ENCODE peak calls at places on chromosomes 1 and 21, in six cellular contexts. U is CD8-positive, alpha-beta memory T cell; K is CD8-positive, alpha-beta T cell; P is psoas muscle; O is left ventricle myocardium inferior; J is right cardiac atrium. B is an unnamed sample.

GRCh38 chr1:11720033-11720376 is 15.9 kb upstream of the AGTRAP start:
- DNase-seq in O (no peak), U (no peak), J (no peak), P (no peak), K (no peak), B (no peak)

GRCh38 chr1:177737456-177737855 is 232.4 kb downstream of the SEC16B start:
- DNase-seq in O (no peak), U (no peak), K (no peak), P (no peak), J (no peak), B (no peak)

GRCh38 chr1:202888204-202888506 is 794 bp downstream of the RABIF start:
- DNase-seq in J (no peak), P (no peak), K (no peak), O (no peak), U (no peak), B (no peak)

GRCh38 chr1:21625390-21626190 is 43.6 kb downstream of the RAP1GAP start:
- DNase-seq in J (no peak), O (no peak), K (no peak), U (no peak), P (no peak), B (no peak)

GRCh38 chr21:45549670-45550463 is 7.6 kb upstream of the SLC19A1 start:
- DNase-seq in K (no peak), J (no peak), P (no peak), U (no peak), O (peak; percentile 17), B (no peak)

GRCh38 chr21:36113647-36114428 is 21.0 kb upstream of the CBR3 start:
- DNase-seq in J (no peak), P (no peak), O (no peak), K (peak; percentile 26), U (peak; percentile 85), B (no peak)

GRCh38 chr21:38938343-38938742 is 132.6 kb downstream of the ETS2 start:
- DNase-seq in O (no peak), J (no peak), K (no peak), U (peak; percentile 18), P (no peak), B (peak; percentile 55)

GRCh38 chr1:9150582-9151290 is 21.8 kb upstream of the GPR157 start:
- DNase-seq in U (no peak), J (peak; percentile 77), O (peak; percentile 61), P (peak; percentile 51), K (no peak), B (no peak)

GRCh38 chr21:34693192-34693810 is 24.5 kb downstream of the CLIC6 start:
- DNase-seq in K (peak; percentile 23), U (peak; percentile 52), P (no peak), O (no peak), J (no peak), B (no peak)

GRCh38 chr1:166902279-166902678 is 26.2 kb upstream of the TADA1 start:
- DNase-seq in U (no peak), K (no peak), P (no peak), O (no peak), J (no peak), B (no peak)

GRCh38 chr1:114510235-114511047 is 562 bp downstream of the TRIM33 start:
- DNase-seq in J (peak; percentile 49), K (peak; percentile 12), U (peak; percentile 39), O (peak; percentile 37), P (peak; percentile 34), B (peak; percentile 52)

GRCh38 chr1:151612506-151613274 is 840 bp downstream of the SNX27 start:
- DNase-seq in U (peak; percentile 34), O (peak; percentile 22), K (peak; percentile 2), J (peak; percentile 41), P (peak; percentile 41), B (peak; percentile 49)
- H3K4me3 ChIP-seq in U (peak overlapping the region; percentile 76), O (peak overlapping the region; percentile 99), K (peak overlapping the region; percentile 93), J (peak overlapping the region; percentile 91), P (peak overlapping the region; percentile 98), B (peak overlapping the region; percentile 76)

GRCh38 chr1:116989851-116990250 is 11.7 kb upstream of the CD101 start:
- DNase-seq in U (no peak), P (no peak), K (no peak), O (no peak), J (no peak), B (no peak)
- H3K27ac ChIP-seq in U (no peak overlapping the region), P (no peak overlapping the region), K (no peak overlapping the region), O (peak overlapping the region; percentile 77), J (no peak overlapping the region), B (no peak overlapping the region)

GRCh38 chr1:4033129-4033676 is 133.1 kb upstream of the C1orf174 start:
- DNase-seq in P (no peak), K (no peak), O (no peak), U (no peak), J (no peak), B (no peak)

GRCh38 chr1:4029376-4029775 is 129.3 kb upstream of the C1orf174 start:
- DNase-seq in U (no peak), K (no peak), O (no peak), J (no peak), P (no peak), B (no peak)

GRCh38 chr1:4033732-4034131 is 133.7 kb upstream of the C1orf174 start:
- DNase-seq in U (no peak), K (no peak), J (no peak), P (no peak), O (no peak), B (no peak)

GRCh38 chr1:4032571-4032970 is 132.5 kb upstream of the C1orf174 start:
- DNase-seq in K (no peak), J (no peak), O (no peak), U (no peak), P (no peak), B (no peak)

GRCh38 chr1:4034318-4034887 is 134.3 kb upstream of the C1orf174 start:
- DNase-seq in K (no peak), J (no peak), U (no peak), O (no peak), P (no peak), B (no peak)
- H3K27me3 ChIP-seq in K (no peaks in the 10 kb centered on the region), J (no peaks in the 10 kb centered on the region), U (no peaks in the 10 kb centered on the region), O (peaks cover 75% of the 10 kb centered on the region), P (no peaks in the 10 kb centered on the region), B (no peaks in the 10 kb centered on the region)

GRCh38 chr1:151048645-151049032 is 1.1 kb downstream of the C1orf56 start:
- DNase-seq in J (no peak), O (no peak), K (no peak), P (no peak), U (no peak), B (no peak)
- H3K4me3 ChIP-seq in J (peak overlapping the region; percentile 78), O (peak overlapping the region; percentile 96), K (peak overlapping the region; percentile 89), P (peak overlapping the region; percentile 89), U (peak overlapping the region; percentile 76), B (peak overlapping the region; percentile 92)

B was measured in dorsolateral prefrontal cortex.